ENCODE peak calls at places on chromosomes 2 and 18, in four cellular contexts. A, Y, Q and E are unnamed samples.

GRCh38 chr2:12010059-12010458 is 263.6 kb downstream of the LPIN1 start:
- DNase-seq in A (no peak), Y (no peak), Q (no peak), E (no peak)

GRCh38 chr2:139142252-139142651 is 362.1 kb upstream of the NXPH2 start:
- DNase-seq in A (no peak), Y (no peak), Q (no peak), E (no peak)

GRCh38 chr18:76564636-76565237 is 69.7 kb upstream of the ZNF516 start:
- DNase-seq in A (no peak), Y (no peak), Q (no peak), E (no peak)

GRCh38 chr18:35890323-35890722 is 82.2 kb upstream of the RMP24 start:
- DNase-seq in A (no peak), Y (no peak), Q (no peak), E (no peak)

GRCh38 chr2:62216616-62217015 is 20.7 kb downstream of the B3GNT2 start:
- DNase-seq in A (peak), Y (no peak), Q (peak), E (no peak)

GRCh38 chr2:42673989-42674564 is 89.9 kb downstream of the OXER1 start:
- DNase-seq in A (no peak), Y (no peak), Q (no peak), E (no peak)

GRCh38 chr18:68992719-68993482 is 195.0 kb downstream of the CCDC102B start:
- DNase-seq in A (no peak), Y (no peak), Q (no peak), E (no peak)

GRCh38 chr2:234864518-234864917 is 87.3 kb upstream of the SH3BP4 start:
- DNase-seq in A (no peak), Y (no peak), Q (no peak), E (no peak)

GRCh38 chr18:11308499-11308898 is 159.1 kb upstream of the PIEZO2 start:
- DNase-seq in A (peak), Y (no peak), Q (no peak), E (no peak)

GRCh38 chr2:239324456-239324855 is 76.4 kb downstream of the HDAC4 start:
- DNase-seq in A (no peak), Y (no peak), Q (no peak), E (peak)

GRCh38 chr2:232689152-232689910 is 7.8 kb upstream of the GIGYF2 start:
- DNase-seq in A (peak), Y (no peak), Q (peak), E (peak)

GRCh38 chr2:45068643-45069140 is 59.4 kb upstream of the SIX2 start:
- DNase-seq in A (peak), Y (no peak), Q (no peak), E (no peak)

GRCh38 chr2:163755366-163755765 is 19.6 kb upstream of the FIGN start:
- DNase-seq in A (no peak), Y (no peak), Q (no peak), E (no peak)

GRCh38 chr18:23365602-23366001 is 87.5 kb upstream of the RIOK3 start:
- DNase-seq in A (peak), Y (no peak), Q (no peak), E (no peak)

GRCh38 chr18:79708412-79708811 is 28.8 kb downstream of the CTDP1 start:
- DNase-seq in A (no peak), Y (peak), Q (no peak), E (no peak)

GRCh38 chr2:176558574-176559140 is 289.4 kb downstream of the MTX2 start:
- DNase-seq in A (no peak), Y (no peak), Q (no peak), E (no peak)

GRCh38 chr18:35030234-35030989 is 10.8 kb upstream of the MAPRE2 start:
- DNase-seq in A (no peak), Y (no peak), Q (no peak), E (no peak)